ENCODE peak calls at places on chromosomes 16 and 17, in nine cellular contexts. K is effector memory CD4-positive, alpha-beta T cell; G is lower lobe of right lung; S is ovary; A is CD4-positive, alpha-beta memory T cell; Z is colonic mucosa; U is left ventricle myocardium inferior; X is psoas muscle; D is PC-3. F is an unnamed sample.
A peak's percentile ranks its signal among the peaks of the same experiment; 100 is the strongest.

GRCh38 chr16:84091460-84091859 is 25.3 kb downstream of the MBTPS1 start:
- DNase-seq in A (no peak), G (no peak), S (no peak), X (no peak), D (no peak), K (no peak), U (peak; percentile 41), Z (no peak), F (no peak)

GRCh38 chr16:81319221-81319912 is 4.6 kb downstream of the GAN start:
- DNase-seq in Z (no peak), D (peak; percentile 45), K (no peak), U (no peak), X (no peak), S (no peak), A (no peak), G (no peak), F (peak; percentile 60)

GRCh38 chr17:40480501-40481003 is 20.9 kb downstream of the TNS4 start:
- DNase-seq in U (no peak), K (peak; percentile 69), Z (peak; percentile 63), X (no peak), G (no peak), D (peak; percentile 34), S (no peak), A (peak; percentile 93), F (no peak)

GRCh38 chr16:65789546-65789945 is 576.9 kb upstream of the CDH5 start:
- DNase-seq in S (no peak), X (no peak), A (no peak), G (no peak), U (no peak), D (no peak), Z (no peak), K (no peak), F (no peak)

GRCh38 chr16:86424413-86424812 is 85.9 kb upstream of the FOXF1 start:
- DNase-seq in A (no peak), G (no peak), S (no peak), U (no peak), X (no peak), Z (no peak), K (no peak), D (no peak), F (peak; percentile 27)

GRCh38 chr17:28371245-28372202 is at the start of gene SARM1:
- DNase-seq in Z (peak; percentile 79), G (peak; percentile 82), D (no peak), S (peak; percentile 87), A (peak; percentile 73), X (peak; percentile 89), K (peak; percentile 79), U (peak; percentile 89), F (peak; percentile 86)

GRCh38 chr17:7238418-7239090 is 703 bp downstream of the PHF23 start:
- DNase-seq in K (peak; percentile 23), S (peak; percentile 55), U (no peak), Z (no peak), A (peak; percentile 36), G (no peak), X (peak; percentile 61), D (no peak), F (no peak)

GRCh38 chr17:9200197-9200662 is 178.9 kb downstream of the NTN1 start:
- DNase-seq in D (no peak), Z (no peak), S (no peak), G (no peak), X (no peak), K (no peak), A (no peak), U (no peak), F (no peak)

GRCh38 chr17:7782237-7782636 is 51.8 kb upstream of the KDM6B start:
- DNase-seq in G (no peak), U (no peak), S (no peak), A (no peak), Z (no peak), X (no peak), K (no peak), D (peak; percentile 43), F (peak; percentile 9)

GRCh38 chr17:31373150-31374082 is 18.1 kb upstream of the RAB11FIP4 start:
- DNase-seq in K (no peak), G (no peak), A (peak; percentile 67), X (no peak), S (no peak), U (no peak), Z (no peak), D (peak; percentile 62), F (peak; percentile 70)

GRCh38 chr17:3982113-3982512 is 17.9 kb upstream of the ATP2A3 start:
- DNase-seq in A (no peak), U (no peak), D (no peak), Z (no peak), S (no peak), G (peak; percentile 44), X (peak; percentile 44), K (no peak), F (no peak)

GRCh38 chr16:57572978-57573733 is 30.7 kb downstream of the ADGRG5 start:
- DNase-seq in U (no peak), K (no peak), G (no peak), X (no peak), S (no peak), D (no peak), Z (no peak), A (no peak), F (no peak)

GRCh38 chr16:75792781-75793180 is 66.5 kb upstream of the CPHXL start:
- DNase-seq in U (no peak), Z (no peak), K (no peak), S (no peak), G (no peak), X (no peak), D (peak; percentile 7), A (no peak), F (peak; percentile 15)

DNA sequence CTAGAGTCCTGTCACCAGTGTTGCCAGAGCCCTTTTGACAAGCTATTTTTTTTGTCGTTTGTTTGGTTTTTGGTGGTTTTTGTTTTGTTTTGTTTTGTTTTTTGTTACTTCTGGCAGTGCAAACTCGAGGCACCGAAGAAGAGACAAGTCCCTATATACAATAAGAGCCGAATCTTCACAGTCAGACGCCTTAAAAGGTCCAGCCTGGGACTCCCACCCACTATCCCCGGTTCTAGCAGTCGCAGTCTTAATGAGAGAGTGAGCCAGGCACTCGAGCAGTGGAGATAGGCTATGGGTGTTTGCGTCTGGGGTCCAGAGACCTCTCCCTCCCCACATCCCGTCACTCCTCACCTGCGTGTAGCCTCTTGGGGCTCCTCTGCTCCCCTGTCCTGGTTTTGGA is 1.9 kb downstream of the OR1F1 start:
- DNase-seq in X (no peak), G (no peak), D (no peak), A (no peak), S (no peak), U (no peak), K (no peak), Z (no peak), F (peak; percentile 35)
- H3K9me3 ChIP-seq in X (no peaks in the 10 kb centered on the region), G (no peaks in the 10 kb centered on the region), D (no peaks in the 10 kb centered on the region), A (no peaks in the 10 kb centered on the region), S (no peaks in the 10 kb centered on the region), U (no peaks in the 10 kb centered on the region), K (no peaks in the 10 kb centered on the region), Z (no peaks in the 10 kb centered on the region), F (no peaks in the 10 kb centered on the region)

DNA sequence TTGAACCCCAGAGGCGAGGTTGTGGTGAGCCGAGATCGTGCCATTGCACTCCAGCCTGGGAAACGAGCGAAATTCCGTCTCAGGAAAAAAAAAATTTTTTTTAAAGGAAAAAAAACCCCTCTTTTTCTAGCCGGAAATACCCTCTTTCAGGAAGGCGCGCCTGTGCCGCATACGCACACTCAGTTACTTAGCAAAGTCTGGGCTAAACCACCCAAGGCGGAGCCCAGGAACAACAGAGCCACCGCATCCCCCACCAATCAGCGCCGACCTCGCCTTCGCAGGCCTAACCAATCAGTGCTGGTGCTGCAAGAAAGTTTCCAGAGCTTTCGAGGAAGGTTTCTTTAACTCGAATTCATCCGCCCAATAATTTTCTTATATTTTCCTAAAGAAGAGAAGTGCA is 510.4 kb downstream of the KCNJ18 start:
- DNase-seq in X (no peak), S (no peak), U (no peak), K (no peak), D (no peak), G (no peak), A (no peak), Z (no peak), F (no peak)
- H3K9me3 ChIP-seq in X (peaks cover 5% of the 10 kb centered on the region), S (no peaks in the 10 kb centered on the region), U (peaks cover 22% of the 10 kb centered on the region), K (no peaks in the 10 kb centered on the region), D (no peaks in the 10 kb centered on the region), G (no peaks in the 10 kb centered on the region), A (no peaks in the 10 kb centered on the region), Z (no peaks in the 10 kb centered on the region), F (no peaks in the 10 kb centered on the region)

DNA sequence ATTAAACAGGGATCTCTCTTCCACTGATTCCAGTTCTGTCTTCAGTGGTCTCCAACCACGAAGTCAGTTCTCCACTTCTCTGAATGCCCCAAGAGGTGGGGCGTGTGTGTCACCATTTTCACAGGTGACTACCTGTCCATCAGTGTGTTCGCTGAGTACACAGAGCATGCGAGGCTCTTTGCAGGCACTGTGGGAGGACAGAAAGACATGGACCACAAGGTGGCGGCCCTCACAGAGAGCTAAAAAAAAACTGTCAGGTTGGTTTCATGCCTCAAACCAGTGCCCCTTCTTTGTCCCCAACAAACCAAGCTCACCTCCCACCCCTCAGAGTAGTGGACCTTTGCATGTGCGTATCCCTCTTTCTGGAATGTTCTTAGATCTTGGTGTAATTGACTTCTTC is 13.8 kb downstream of the EMP2 start:
- DNase-seq in K (no peak), S (no peak), Z (no peak), D (no peak), X (no peak), A (no peak), G (no peak), U (no peak), F (no peak)
- H3K9me3 ChIP-seq in K (no peaks in the 10 kb centered on the region), S (no peaks in the 10 kb centered on the region), Z (no peaks in the 10 kb centered on the region), D (no peaks in the 10 kb centered on the region), X (peaks cover 6% of the 10 kb centered on the region), A (no peaks in the 10 kb centered on the region), G (no peaks in the 10 kb centered on the region), U (peaks cover 17% of the 10 kb centered on the region), F (no peaks in the 10 kb centered on the region)

GRCh38 chr17:49565948-49566491 is 9.7 kb upstream of the NXPH3 start:
- DNase-seq in A (no peak), Z (no peak), S (peak; percentile 93), D (peak; percentile 46), X (peak; percentile 91), K (no peak), G (peak; percentile 88), U (peak; percentile 74), F (no peak)

GRCh38 chr17:49567104-49567521 is 8.6 kb upstream of the NXPH3 start:
- DNase-seq in G (peak; percentile 43), X (peak; percentile 48), U (no peak), Z (no peak), S (peak; percentile 42), A (no peak), D (no peak), K (no peak), F (no peak)

GRCh38 chr17:49564638-49565037 is 11.0 kb upstream of the NXPH3 start:
- DNase-seq in A (no peak), K (no peak), Z (no peak), X (no peak), D (peak; percentile 58), G (no peak), S (no peak), U (no peak), F (no peak)

GRCh38 chr17:49567871-49568694 is 7.6 kb upstream of the NXPH3 start:
- DNase-seq in D (peak; percentile 93), U (peak; percentile 90), K (peak; percentile 69), G (peak; percentile 93), Z (peak; percentile 90), X (peak; percentile 96), A (peak; percentile 74), S (peak; percentile 86), F (peak; percentile 79)

DNA sequence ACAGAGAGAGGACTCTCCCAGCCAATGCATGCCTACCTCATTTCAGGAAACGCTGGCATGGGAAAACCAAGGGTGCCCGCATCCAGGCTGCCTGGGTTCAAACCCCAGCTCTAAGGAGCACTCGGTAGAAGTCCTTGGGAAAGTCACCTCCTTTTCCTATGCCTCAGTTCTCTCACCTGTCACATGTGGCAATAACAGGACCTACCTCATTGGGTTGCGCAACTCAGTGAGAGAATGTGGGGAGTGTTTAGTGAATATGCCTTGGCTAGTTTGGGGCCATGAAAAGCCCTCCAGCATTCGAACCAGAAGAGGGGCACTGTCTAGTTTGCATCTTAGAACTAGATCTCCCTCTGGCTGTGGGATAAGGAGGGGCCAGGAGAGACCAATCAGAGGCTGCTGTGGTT is 9.0 kb upstream of the NXPH3 start:
- DNase-seq in D (no peak), A (no peak), X (peak; percentile 19), S (peak; percentile 39), K (no peak), G (peak; percentile 32), Z (no peak), U (no peak), F (no peak)
- H3K9me3 ChIP-seq in D (no peaks in the 10 kb centered on the region), A (no peaks in the 10 kb centered on the region), X (no peaks in the 10 kb centered on the region), S (no peaks in the 10 kb centered on the region), K (no peaks in the 10 kb centered on the region), G (no peaks in the 10 kb centered on the region), Z (no peaks in the 10 kb centered on the region), U (no peaks in the 10 kb centered on the region), F (no peaks in the 10 kb centered on the region)